ENCODE peak calls at places on chromosomes 4 and X, in ten cellular contexts. L, U, H, Z, E, J, P, G, T and R are unnamed samples.
A peak's percentile ranks its signal among the peaks of the same experiment; 100 is the strongest.

GRCh38 chrX:15909605-15910004 is 55.0 kb upstream of the AP1S2 start:
- DNase-seq in L (no peak), U (no peak), H (no peak), Z (no peak), E (no peak), J (no peak), P (no peak), G (no peak), T (no peak), R (no peak)

GRCh38 chr4:184747034-184747830 is 13.3 kb upstream of the CENPU start:
- DNase-seq in L (no peak), U (no peak), H (no peak), Z (no peak), E (no peak), J (no peak), P (peak; percentile 64), G (no peak), T (peak; percentile 76), R (no peak)

GRCh38 chr4:76984788-76985211 is 35.2 kb downstream of the SEPTIN11 start:
- DNase-seq in L (no peak), U (no peak), H (peak; percentile 100), Z (peak; percentile 18), E (no peak), J (peak; percentile 74), P (no peak), G (peak; percentile 24), T (peak; percentile 64), R (peak; percentile 94)

GRCh38 chr4:156677136-156677535 is 294.5 kb downstream of the PDGFC start:
- DNase-seq in L (no peak), U (peak; percentile 20), H (peak; percentile 26), Z (peak; percentile 2), E (peak; percentile 20), J (no peak), P (no peak), G (no peak), T (peak; percentile 38), R (no peak)

GRCh38 chrX:47619486-47620302 is at the start of gene SYN1:
- DNase-seq in L (peak; percentile 75), U (peak; percentile 92), H (peak; percentile 41), Z (peak; percentile 75), E (peak; percentile 64), J (peak; percentile 72), P (peak; percentile 88), G (peak; percentile 63), T (peak; percentile 18), R (no peak)

GRCh38 chrX:1026263-1027015 is 186.0 kb downstream of the CRLF2 start:
- DNase-seq in L (peak; percentile 17), U (peak; percentile 48), H (no peak), Z (no peak), E (no peak), J (no peak), P (no peak), G (no peak), T (no peak), R (no peak)

GRCh38 chrX:68252664-68253063 is 180.6 kb downstream of the OPHN1 start:
- DNase-seq in L (no peak), U (no peak), H (no peak), Z (no peak), E (no peak), J (no peak), P (no peak), G (no peak), T (no peak), R (no peak)

GRCh38 chr4:23903859-23904438 is 14.1 kb upstream of the PPARGC1A start:
- DNase-seq in L (no peak), U (no peak), H (no peak), Z (no peak), E (no peak), J (no peak), P (no peak), G (no peak), T (no peak), R (no peak)

GRCh38 chr4:138225477-138225876 is 16.7 kb downstream of the SLC7A11 start:
- DNase-seq in L (no peak), U (no peak), H (no peak), Z (no peak), E (no peak), J (no peak), P (no peak), G (no peak), T (no peak), R (no peak)

GRCh38 chr4:38368612-38369011 is 295.4 kb upstream of the KLF3 start:
- DNase-seq in L (no peak), U (no peak), H (peak; percentile 39), Z (no peak), E (no peak), J (peak; percentile 46), P (no peak), G (no peak), T (no peak), R (no peak)

GRCh38 chr4:158873795-158874359 is 105.1 kb downstream of the FNIP2 start:
- DNase-seq in L (peak; percentile 19), U (no peak), H (peak; percentile 28), Z (no peak), E (peak; percentile 17), J (peak; percentile 72), P (no peak), G (no peak), T (peak; percentile 5), R (peak; percentile 82)

GRCh38 chr4:133320576-133321170 is 171.6 kb downstream of the PCDH10 start:
- DNase-seq in L (no peak), U (peak; percentile 16), H (peak; percentile 22), Z (peak; percentile 52), E (peak; percentile 21), J (no peak), P (no peak), G (peak; percentile 65), T (peak; percentile 26), R (peak; percentile 11)